ENCODE peak calls at places on chromosomes 6 and 20, in nine cellular contexts. D is left ventricle myocardium inferior, S is H9, K is mammary epithelial cell, I is thoracic aorta, R is tibial nerve, X is Calu3, Z is epithelial cell of esophagus, V is left lung. C is an unnamed sample.

GRCh38 chr6:40471243-40471642 is 115.9 kb downstream of the LRFN2 start:
- DNase-seq in R (no peak), D (no peak), V (no peak), Z (no peak), K (no peak), X (no peak), S (no peak), I (no peak), C (no peak)

GRCh38 chr6:140486468-140487361 is 1112.3 kb upstream of the CITED2 start:
- DNase-seq in X (no peak), R (no peak), I (no peak), Z (peak), S (no peak), D (no peak), V (no peak), K (no peak), C (no peak)

GRCh38 chr20:38057351-38057972 is 23.9 kb downstream of the RPRD1B start:
- DNase-seq in K (peak), Z (peak), R (peak), D (peak), X (peak), V (peak), I (peak), S (peak), C (peak)

GRCh38 chr20:41380551-41381262 is 14.1 kb upstream of the EMILIN3 start:
- DNase-seq in K (no peak), Z (peak), R (no peak), S (no peak), V (no peak), X (no peak), D (no peak), I (no peak), C (no peak)

GRCh38 chr6:2578729-2579128 is 172.0 kb downstream of the MYLK4 start:
- DNase-seq in D (no peak), R (no peak), V (no peak), Z (peak), S (no peak), K (peak), X (no peak), I (no peak), C (no peak)

GRCh38 chr6:114304304-114304887 is 38.4 kb downstream of the HS3ST5 start:
- DNase-seq in I (no peak), R (no peak), V (no peak), D (no peak), K (peak), Z (peak), X (no peak), S (no peak), C (no peak)

GRCh38 chr6:13561624-13562267 is 12.7 kb upstream of the SIRT5 start:
- DNase-seq in R (peak), X (no peak), Z (no peak), V (no peak), I (no peak), S (no peak), D (no peak), K (no peak), C (no peak)

GRCh38 chr20:63027425-63028389 is 20.9 kb upstream of the BHLHE23 start:
- DNase-seq in R (no peak), V (peak), X (peak), S (no peak), Z (no peak), K (no peak), D (peak), I (no peak), C (no peak)

GRCh38 chr6:9927271-9927670 is 487.6 kb downstream of the TFAP2A start:
- DNase-seq in R (no peak), K (no peak), D (no peak), I (no peak), X (no peak), Z (peak), S (no peak), V (no peak), C (no peak)

GRCh38 chr6:473759-474453 is 82.4 kb downstream of the IRF4 start:
- DNase-seq in D (no peak), I (no peak), Z (no peak), K (no peak), V (peak), R (no peak), X (no peak), S (no peak), C (no peak)

GRCh38 chr6:33863084-33863483 is 59.3 kb upstream of the MLN start:
- DNase-seq in D (no peak), R (no peak), K (no peak), Z (no peak), V (no peak), X (no peak), I (no peak), S (no peak), C (no peak)

GRCh38 chr20:17653835-17654648 is 28.0 kb downstream of the RRBP1 start:
- DNase-seq in D (no peak), V (no peak), K (no peak), R (no peak), Z (no peak), I (no peak), X (no peak), S (no peak), C (no peak)

GRCh38 chr20:17650301-17650761 is 31.7 kb downstream of the RRBP1 start:
- DNase-seq in V (no peak), I (no peak), Z (no peak), S (no peak), D (no peak), X (no peak), K (no peak), R (no peak), C (no peak)

GRCh38 chr20:17650816-17651760 is 31.0 kb downstream of the RRBP1 start:
- DNase-seq in S (no peak), R (no peak), K (no peak), I (no peak), D (no peak), V (no peak), X (no peak), Z (no peak), C (no peak)

GRCh38 chr20:17652411-17652810 is 29.6 kb downstream of the RRBP1 start:
- DNase-seq in S (no peak), X (no peak), I (no peak), V (no peak), R (no peak), D (no peak), K (no peak), Z (no peak), C (no peak)

DNA sequence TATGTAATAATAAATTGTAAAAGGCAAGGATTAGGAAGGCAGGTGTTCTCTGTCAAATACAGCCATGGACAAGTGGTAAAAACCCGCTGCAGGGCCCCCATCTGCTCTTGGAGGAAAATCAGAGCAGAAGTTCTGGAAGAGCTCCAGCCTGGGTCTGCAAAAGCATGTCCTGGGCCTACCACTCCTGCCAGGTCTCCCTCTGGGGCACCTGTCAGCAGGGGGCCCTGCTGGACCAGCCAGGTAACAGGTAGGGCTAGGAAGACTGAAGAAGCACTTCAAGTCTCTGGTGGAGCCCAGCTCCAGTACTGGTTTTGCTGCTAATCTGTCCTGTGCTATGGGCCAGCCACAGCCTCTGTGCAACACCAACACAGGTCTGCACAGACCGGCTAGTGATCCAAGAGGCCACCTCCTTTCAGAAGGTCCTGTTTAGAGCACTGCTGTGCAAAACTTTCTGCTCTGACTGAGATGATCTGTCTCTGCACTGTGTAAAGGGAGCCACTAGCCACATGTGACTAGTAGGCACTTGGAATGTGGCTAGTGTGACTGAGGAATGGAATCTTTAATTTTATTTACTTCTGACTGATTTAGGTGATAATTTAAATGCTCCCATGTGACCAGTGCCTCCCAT is 30.2 kb downstream of the RRBP1 start:
- DNase-seq in D (no peak), S (no peak), Z (peak), X (peak), I (no peak), V (no peak), K (no peak), R (no peak), C (no peak)
- TF ChIP-seq CTCF in D (no peak), S (no peak), Z (peak), X (no peak), I (no peak), V (no peak), K (peak), R (no peak), C (no peak)

GRCh38 chr20:23763345-23763744 is 12.6 kb upstream of the CST1 start:
- DNase-seq in I (no peak), S (no peak), X (no peak), K (no peak), Z (no peak), V (no peak), R (no peak), D (no peak), C (no peak)

GRCh38 chr20:23765578-23765977 is 14.8 kb upstream of the CST1 start:
- DNase-seq in D (no peak), Z (no peak), S (no peak), V (no peak), K (no peak), X (no peak), R (no peak), I (no peak), C (no peak)

GRCh38 chr20:23770384-23770783 is 19.6 kb upstream of the CST1 start:
- DNase-seq in I (no peak), S (no peak), Z (no peak), V (no peak), X (no peak), D (no peak), K (no peak), R (no peak), C (no peak)

GRCh38 chr20:23766531-23766930 is 15.8 kb upstream of the CST1 start:
- DNase-seq in D (no peak), X (no peak), K (no peak), V (no peak), S (no peak), R (no peak), I (no peak), Z (no peak), C (no peak)
- TF ChIP-seq CTCF in D (no peak), X (no peak), K (no peak), V (no peak), S (no peak), R (no peak), I (no peak), Z (no peak), C (no peak)

DNA sequence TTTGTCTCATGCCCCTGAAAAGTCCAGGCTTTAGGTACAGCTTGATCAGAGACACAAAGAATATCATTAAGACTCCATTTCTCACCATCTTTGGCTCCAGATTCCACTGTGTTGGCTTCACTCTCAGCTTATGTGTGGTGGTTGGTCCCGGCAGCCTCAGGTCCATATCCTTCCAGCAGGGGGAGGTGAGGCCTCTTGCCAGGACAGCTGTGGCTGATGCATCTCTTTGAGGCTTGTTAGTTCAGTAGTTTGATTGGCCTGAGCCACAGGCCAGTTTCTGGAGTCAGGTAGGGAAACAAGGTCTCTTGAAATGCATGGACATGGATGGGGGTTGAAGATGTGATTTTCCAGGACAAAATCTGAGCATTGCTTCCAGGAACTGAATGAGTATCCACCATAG is 62.4 kb downstream of the JAG1 start:
- DNase-seq in R (no peak), D (peak), V (no peak), X (peak), K (peak), I (no peak), S (peak), Z (peak), C (no peak)
- TF ChIP-seq CTCF in R (peak), D (peak), V (no peak), X (no peak), K (peak), I (peak), S (peak), Z (peak), C (peak)

GRCh38 chr20:11271319-11271718 is 597.5 kb upstream of the JAG1 start:
- DNase-seq in S (peak), R (no peak), V (peak), D (no peak), K (no peak), Z (no peak), I (no peak), X (peak), C (no peak)
- TF ChIP-seq CTCF in S (peak), R (no peak), V (no peak), D (no peak), K (peak), Z (no peak), I (no peak), X (no peak), C (no peak)

DNA sequence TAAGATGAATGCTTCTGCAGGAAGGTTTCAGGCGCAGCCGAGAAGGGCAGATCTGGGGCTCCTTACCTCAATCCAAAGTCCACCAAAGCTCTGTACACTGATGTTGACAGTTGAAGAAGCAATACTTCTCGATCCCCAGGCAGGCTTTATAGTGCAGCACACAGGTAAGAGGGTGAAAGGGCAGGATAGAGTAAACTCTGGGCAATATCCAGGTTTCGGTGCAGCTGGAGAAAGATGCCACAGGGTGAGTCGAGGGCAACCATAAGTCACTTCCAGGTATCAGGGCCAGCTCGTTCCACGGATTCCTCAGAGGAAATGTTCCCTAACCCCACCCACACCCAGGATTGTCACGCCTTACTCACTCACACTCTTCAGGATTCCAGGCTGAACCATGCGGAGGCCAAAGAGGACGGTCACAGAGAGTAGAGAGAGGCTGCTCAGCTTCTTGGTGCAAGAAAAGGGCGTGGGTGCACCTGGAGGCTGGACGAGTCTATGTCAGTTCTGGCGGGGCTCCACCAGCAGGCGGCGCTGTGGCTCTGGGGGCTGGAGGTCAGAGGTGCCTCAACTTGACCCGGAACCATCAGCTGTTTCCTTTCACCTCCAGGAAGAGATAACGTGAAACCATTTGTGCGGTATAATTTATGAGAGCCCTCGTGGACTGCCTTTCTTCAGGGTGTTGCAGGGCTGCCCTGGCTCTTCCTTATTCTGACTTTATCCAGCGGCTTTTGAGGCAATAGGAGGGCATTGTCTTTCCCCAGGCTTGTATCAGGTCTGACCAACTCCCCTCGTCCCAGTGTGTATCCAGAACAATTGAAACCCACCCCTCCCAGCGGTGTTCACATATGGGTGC is 14.4 kb upstream of the WFDC12 start:
- DNase-seq in I (no peak), X (peak), S (peak), R (peak), V (peak), K (peak), Z (peak), D (peak), C (no peak)
- TF ChIP-seq CTCF in I (peak), X (peak), S (peak), R (peak), V (peak), K (peak), Z (peak), D (peak), C (peak)